ENCODE peak calls at places on chromosomes 1 and 21, in four cellular contexts. Z is PC-9, Q is endodermal cell, P is left ventricle myocardium inferior. O is an unnamed sample. For H3K4me1, the result is how much of the 10 kb centered on the place peaks cover.

GRCh38 chr21:45642122-45642813 is 1.3 kb upstream of the PCBP3 start:
- DNase-seq in Z (no peak), P (no peak), Q (no peak), O (no peak)

GRCh38 chr1:228295981-228296380 is 88.1 kb downstream of the OBSCN start:
- DNase-seq in Z (no peak), Q (no peak), P (no peak), O (no peak)

GRCh38 chr1:30305061-30305460 is 418.3 kb downstream of the MATN1 start:
- DNase-seq in Z (no peak), Q (no peak), P (no peak), O (no peak)

GRCh38 chr1:152596986-152597385 is 3.0 kb upstream of the LCE3C start:
- DNase-seq in Q (no peak), Z (no peak), P (no peak), O (no peak)

GRCh38 chr1:59638172-59638800 is 176.5 kb upstream of the HOOK1 start:
- DNase-seq in P (no peak), Z (no peak), Q (peak), O (no peak)

GRCh38 chr1:54500030-54500389 is 48.0 kb upstream of the ACOT11 start:
- DNase-seq in Q (peak), P (no peak), Z (no peak), O (no peak)

GRCh38 chr1:30358510-30358909 is 364.9 kb downstream of the MATN1 start:
- DNase-seq in P (no peak), Z (no peak), Q (peak), O (no peak)

GRCh38 chr1:246647513-246647912 is 76.7 kb upstream of the SCCPDH start:
- DNase-seq in P (no peak), Q (no peak), Z (no peak), O (no peak)

GRCh38 chr1:67716800-67717199 is 31.8 kb downstream of the GADD45A start:
- DNase-seq in P (no peak), Q (no peak), Z (peak), O (no peak)

DNA sequence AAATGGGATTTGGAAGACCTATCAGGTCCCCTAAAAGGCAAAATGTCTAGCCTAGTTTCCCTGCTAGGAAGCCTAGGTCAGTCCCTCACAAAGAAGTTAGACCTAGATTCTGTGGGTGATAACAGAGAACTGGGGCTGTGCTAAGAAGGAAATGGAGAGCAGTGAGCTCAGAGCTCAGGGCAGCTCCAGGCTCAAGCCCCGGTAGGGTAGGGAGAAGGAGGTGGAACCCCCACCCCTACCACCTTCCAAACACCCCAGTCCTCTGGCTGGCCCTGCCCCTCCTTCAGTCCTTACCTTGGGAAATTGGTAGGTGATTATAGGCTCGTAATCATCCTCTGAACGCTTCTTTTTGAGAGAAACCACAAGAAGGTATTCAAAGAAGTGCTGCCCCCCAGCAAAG is 1.1 kb downstream of the DENND2D start:
- DNase-seq in Q (no peak), Z (no peak), P (no peak), O (no peak)
- H3K4me1 ChIP-seq in Q (under half), Z (under half), P (under half), O (half or more)

GRCh38 chr1:217889401-217889800 is 258.3 kb downstream of the SPATA17 start:
- DNase-seq in P (no peak), Z (no peak), Q (peak), O (no peak)
- TF ChIP-seq CTCF in P (peak), Z (no peak), Q (peak), O (no peak)

GRCh38 chr21:33246963-33247362 is 17.2 kb downstream of the IFNAR2 start:
- DNase-seq in P (no peak), Z (no peak), Q (no peak), O (no peak)
- H3K4me1 ChIP-seq in P (under half), Z (under half), Q (under half), O (under half)

GRCh38 chr1:24321712-24322635 is 2.8 kb downstream of the GRHL3 start:
- DNase-seq in Q (peak), Z (peak), P (peak), O (peak)
- TF ChIP-seq CTCF in Q (peak), Z (no peak), P (no peak), O (no peak)

GRCh38 chr1:235068155-235069121 is 60.2 kb downstream of the TOMM20 start:
- DNase-seq in P (no peak), Z (peak), Q (no peak), O (peak)

GRCh38 chr1:235069171-235069570 is 59.5 kb downstream of the TOMM20 start:
- DNase-seq in Q (no peak), Z (peak), P (no peak), O (no peak)

GRCh38 chr1:235069577-235070563 is 58.8 kb downstream of the TOMM20 start:
- DNase-seq in Z (peak), Q (no peak), P (peak), O (peak)

GRCh38 chr1:235070819-235071218 is 57.8 kb downstream of the TOMM20 start:
- DNase-seq in Z (no peak), P (no peak), Q (no peak), O (no peak)

DNA sequence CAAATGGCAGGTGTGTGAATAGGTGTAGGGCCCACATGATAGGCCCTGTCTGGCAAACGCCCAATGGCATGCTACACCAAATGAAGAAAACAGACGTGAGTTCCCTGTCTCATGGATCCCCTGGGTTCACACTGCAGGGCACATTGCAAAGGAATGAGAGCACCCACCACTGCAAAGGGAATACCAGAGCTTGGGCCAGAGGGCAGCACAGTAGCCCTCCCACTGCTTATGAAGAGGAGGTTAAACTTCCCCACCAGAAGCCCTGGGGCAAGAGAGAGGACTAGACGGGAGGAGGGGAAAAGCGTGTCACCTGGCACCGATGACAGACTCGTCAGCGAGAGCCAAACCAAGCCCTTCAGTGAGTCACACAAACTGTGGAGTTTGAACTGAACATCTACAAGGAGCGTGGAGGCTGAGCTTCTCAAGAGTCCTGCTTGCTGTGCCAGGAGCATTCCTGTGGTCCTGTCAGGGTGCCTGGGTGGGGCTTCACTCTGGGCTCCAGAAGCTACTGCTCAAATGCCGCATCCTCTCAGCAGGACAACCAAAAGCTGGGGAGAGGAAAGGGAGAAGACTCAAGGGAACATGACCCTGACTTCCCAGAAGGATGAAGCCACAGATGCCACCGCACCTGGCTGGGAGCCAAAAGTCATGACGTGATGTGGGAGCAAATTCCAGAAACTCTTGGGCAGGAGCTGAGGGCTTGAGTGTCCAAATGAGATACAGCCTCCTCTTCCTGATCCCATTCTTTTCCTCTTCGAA is 61.1 kb downstream of the TOMM20 start:
- DNase-seq in P (peak), Z (peak), Q (no peak), O (peak)
- H3K4me1 ChIP-seq in P (half or more), Z (half or more), Q (under half), O (under half)

DNA sequence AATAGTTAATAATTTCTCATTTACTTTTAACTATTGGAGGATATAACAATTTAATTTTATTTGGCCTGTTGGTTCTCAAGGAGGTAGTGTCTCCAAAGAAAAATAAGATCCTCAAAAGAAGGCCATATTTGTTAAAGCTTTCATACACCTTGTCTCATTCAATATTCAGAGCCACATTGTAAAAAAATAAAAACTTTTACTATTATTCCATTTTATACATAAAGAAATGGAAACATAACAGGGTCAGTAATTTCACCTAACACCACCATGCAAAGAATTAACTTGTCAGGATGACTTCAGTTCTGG is 40.3 kb upstream of the KCTD3 start:
- DNase-seq in P (no peak), Q (no peak), Z (no peak), O (no peak)
- TF ChIP-seq CTCF in P (no peak), Q (peak), Z (peak), O (peak)

GRCh38 chr1:206805357-206805756 is 33.1 kb upstream of the IL10 start:
- DNase-seq in P (no peak), Q (no peak), Z (no peak), O (no peak)
- H3K4me1 ChIP-seq in P (under half), Q (under half), Z (under half), O (under half)

GRCh38 chr1:189708674-189709073 is 769.0 kb downstream of the BRINP3 start:
- DNase-seq in Q (peak), Z (no peak), P (no peak), O (no peak)
- TF ChIP-seq CTCF in Q (peak), Z (no peak), P (no peak), O (no peak)

GRCh38 chr1:40786995-40787705 is 3.6 kb downstream of the KCNQ4 start:
- DNase-seq in Q (no peak), Z (no peak), P (no peak), O (no peak)

GRCh38 chr1:40784141-40784770 is 669 bp downstream of the KCNQ4 start:
- DNase-seq in P (no peak), Z (no peak), Q (peak), O (no peak)

GRCh38 chr1:40786171-40786994 is 2.8 kb downstream of the KCNQ4 start:
- DNase-seq in Z (no peak), P (no peak), Q (no peak), O (peak)

GRCh38 chr1:40784771-40785151 is 1.2 kb downstream of the KCNQ4 start:
- DNase-seq in Z (no peak), P (no peak), Q (no peak), O (peak)

GRCh38 chr1:40785446-40785845 is 1.9 kb downstream of the KCNQ4 start:
- DNase-seq in Q (no peak), Z (no peak), P (no peak), O (peak)
- H3K4me1 ChIP-seq in Q (under half), Z (under half), P (under half), O (under half)

DNA sequence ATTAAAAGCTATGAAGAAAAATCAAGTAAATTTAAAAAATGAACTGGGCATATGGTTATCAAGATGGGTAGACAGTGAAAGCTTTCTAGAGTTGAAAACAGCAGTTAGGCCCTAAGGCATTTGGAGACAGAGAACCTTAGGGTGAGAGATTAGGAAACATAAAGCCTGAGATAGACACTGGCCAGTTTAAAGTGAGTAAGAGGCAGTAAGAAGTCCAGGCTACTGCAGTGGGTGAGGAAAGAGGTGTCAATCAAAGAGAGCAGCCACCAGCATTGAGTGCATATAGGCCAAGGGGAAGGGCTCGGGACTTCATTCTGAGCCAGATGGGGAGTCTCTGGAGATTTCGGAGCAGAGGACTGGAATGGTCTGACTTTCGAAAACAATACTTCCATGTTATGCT is 1360.5 kb upstream of the ADGRL4 start:
- DNase-seq in P (no peak), Q (no peak), Z (no peak), O (no peak)
- TF ChIP-seq CTCF in P (no peak), Q (no peak), Z (no peak), O (no peak)

O was measured in right lobe of liver.